ENCODE peak calls at places on chromosomes 7 and 10, in four cellular contexts. Q is HepG2, I is HCT116, M is K562. W is an unnamed sample.

GRCh38 chr10:77582710-77583115 is 54.9 kb downstream of the KCNMA1 start:
- DNase-seq in Q (no peak), I (no peak), M (peak), W (peak)

GRCh38 chr7:150941983-150942590 is 36.0 kb downstream of the KCNH2 start:
- DNase-seq in Q (no peak), I (no peak), M (no peak), W (no peak)

GRCh38 chr10:62437696-62438095 is 63.5 kb downstream of the ZNF365 start:
- DNase-seq in Q (peak), I (peak), M (peak), W (peak)

GRCh38 chr10:79562135-79562756 is 2.0 kb upstream of the SFTPA2 start:
- DNase-seq in Q (peak), I (peak), M (peak), W (peak)

GRCh38 chr7:139776486-139777303 is 1.1 kb downstream of the HIPK2 start:
- DNase-seq in Q (peak), I (no peak), M (peak), W (peak)

GRCh38 chr7:895451-896052 is 19.2 kb downstream of the GET4 start:
- DNase-seq in Q (no peak), I (no peak), M (no peak), W (no peak)

GRCh38 chr10:116472874-116473273 is 45.2 kb downstream of the PNLIPRP3 start:
- DNase-seq in Q (no peak), I (no peak), M (no peak), W (no peak)

GRCh38 chr7:2811476-2812118 is 32.5 kb downstream of the GNA12 start:
- DNase-seq in Q (peak), I (no peak), M (no peak), W (no peak)

GRCh38 chr10:22752272-22752671 is 37.9 kb upstream of the PIP4K2A start:
- DNase-seq in Q (no peak), I (no peak), M (no peak), W (no peak)

GRCh38 chr7:77544523-77544922 is 7.4 kb downstream of the PTPN12 start:
- DNase-seq in Q (no peak), I (no peak), M (no peak), W (no peak)

GRCh38 chr7:135645296-135645904 is 16.9 kb upstream of the STMP1 start:
- DNase-seq in Q (peak), I (peak), M (peak), W (no peak)

GRCh38 chr7:37320840-37321468 is 127.7 kb downstream of the ELMO1 start:
- DNase-seq in Q (no peak), I (no peak), M (no peak), W (no peak)

GRCh38 chr7:16397497-16398210 is 23.7 kb downstream of the CRPPA start:
- DNase-seq in Q (no peak), I (no peak), M (no peak), W (no peak)

GRCh38 chr7:103710247-103710646 is 264.2 kb upstream of the SLC26A5 start:
- DNase-seq in Q (no peak), I (no peak), M (no peak), W (no peak)

GRCh38 chr7:157691521-157692155 is 354.8 kb downstream of the DNAJB6 start:
- DNase-seq in Q (no peak), I (no peak), M (no peak), W (no peak)

GRCh38 chr10:51010977-51011376 is 63.3 kb upstream of the PRKG1 start:
- DNase-seq in Q (peak), I (peak), M (peak), W (peak)

GRCh38 chr7:22238354-22239311 is 118.3 kb downstream of the RAPGEF5 start:
- DNase-seq in Q (no peak), I (no peak), M (no peak), W (no peak)

GRCh38 chr7:110839866-110840265 is 251.1 kb upstream of the LRRN3 start:
- DNase-seq in Q (peak), I (no peak), M (peak), W (peak)

GRCh38 chr10:44982114-44982460 is 3.5 kb upstream of the DEPP1 start:
- DNase-seq in Q (no peak), I (no peak), M (no peak), W (no peak)

GRCh38 chr7:129969881-129970446 is 17.2 kb upstream of the UBE2H start:
- DNase-seq in Q (no peak), I (peak), M (peak), W (peak)

GRCh38 chr10:71265201-71265575 is 52.8 kb downstream of the UNC5B start:
- DNase-seq in Q (no peak), I (no peak), M (no peak), W (no peak)

GRCh38 chr10:128993443-128993842 is 473.6 kb upstream of the MGMT start:
- DNase-seq in Q (no peak), I (no peak), M (no peak), W (no peak)

GRCh38 chr7:16034866-16035265 is 348.4 kb upstream of the MEOX2 start:
- DNase-seq in Q (no peak), I (no peak), M (no peak), W (peak)

GRCh38 chr7:28573751-28574295 is 161.5 kb downstream of the CREB5 start:
- DNase-seq in Q (no peak), I (no peak), M (no peak), W (no peak)

GRCh38 chr7:139741813-139742344 is 35.9 kb downstream of the HIPK2 start:
- DNase-seq in Q (no peak), I (no peak), M (no peak), W (no peak)

GRCh38 chr10:122163182-122164027 is 107.7 kb upstream of the BTBD16 start:
- DNase-seq in Q (no peak), I (no peak), M (no peak), W (no peak)

GRCh38 chr7:132836746-132837145 is 245.1 kb downstream of the CHCHD3 start:
- DNase-seq in Q (no peak), I (no peak), M (peak), W (no peak)

GRCh38 chr7:154903083-154903731 is 99.7 kb downstream of the PAXIP1 start:
- DNase-seq in Q (peak), I (no peak), M (no peak), W (no peak)

GRCh38 chr7:51062222-51062987 is 254.2 kb downstream of the COBL start:
- DNase-seq in Q (no peak), I (no peak), M (no peak), W (no peak)

DNA sequence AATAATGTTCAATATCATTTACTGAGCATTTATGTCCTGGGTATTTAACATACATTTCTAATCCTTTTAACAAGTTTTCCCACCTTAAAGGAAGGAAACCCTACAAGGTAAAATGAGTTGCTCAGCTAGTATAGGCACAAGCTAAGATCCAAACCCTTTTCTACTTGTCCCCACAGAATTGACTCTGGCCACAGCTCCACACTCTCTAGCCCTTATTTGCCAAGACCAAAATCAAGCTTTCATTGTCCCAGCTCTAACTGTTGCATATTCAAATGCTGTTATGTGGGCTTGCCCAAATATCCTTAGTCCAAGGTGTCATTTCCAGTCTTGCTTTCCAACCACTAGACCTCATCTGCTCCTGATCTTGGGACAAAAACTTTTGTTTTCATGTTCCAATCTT is 31.3 kb upstream of the LSM8 start:
- DNase-seq in Q (no peak), I (no peak), M (no peak), W (no peak)
- TF ChIP-seq JUND in Q (no peak), I (no peak), M (no peak), W (no peak)

GRCh38 chr10:48464121-48464870 is 140.6 kb downstream of the ARHGAP22 start:
- DNase-seq in Q (no peak), I (no peak), M (no peak), W (no peak)
- TF ChIP-seq JUND in Q (no peak), I (no peak), M (no peak), W (no peak)

GRCh38 chr10:87844837-87845623 is 18.3 kb downstream of the KLLN start:
- DNase-seq in Q (peak), I (no peak), M (no peak), W (no peak)

GRCh38 chr10:87842776-87843497 is 20.4 kb downstream of the KLLN start:
- DNase-seq in Q (peak), I (no peak), M (no peak), W (no peak)

GRCh38 chr10:87843714-87844113 is 19.6 kb downstream of the KLLN start:
- DNase-seq in Q (no peak), I (no peak), M (no peak), W (no peak)

GRCh38 chr10:87847550-87847949 is 15.8 kb downstream of the KLLN start:
- DNase-seq in Q (no peak), I (no peak), M (no peak), W (no peak)

DNA sequence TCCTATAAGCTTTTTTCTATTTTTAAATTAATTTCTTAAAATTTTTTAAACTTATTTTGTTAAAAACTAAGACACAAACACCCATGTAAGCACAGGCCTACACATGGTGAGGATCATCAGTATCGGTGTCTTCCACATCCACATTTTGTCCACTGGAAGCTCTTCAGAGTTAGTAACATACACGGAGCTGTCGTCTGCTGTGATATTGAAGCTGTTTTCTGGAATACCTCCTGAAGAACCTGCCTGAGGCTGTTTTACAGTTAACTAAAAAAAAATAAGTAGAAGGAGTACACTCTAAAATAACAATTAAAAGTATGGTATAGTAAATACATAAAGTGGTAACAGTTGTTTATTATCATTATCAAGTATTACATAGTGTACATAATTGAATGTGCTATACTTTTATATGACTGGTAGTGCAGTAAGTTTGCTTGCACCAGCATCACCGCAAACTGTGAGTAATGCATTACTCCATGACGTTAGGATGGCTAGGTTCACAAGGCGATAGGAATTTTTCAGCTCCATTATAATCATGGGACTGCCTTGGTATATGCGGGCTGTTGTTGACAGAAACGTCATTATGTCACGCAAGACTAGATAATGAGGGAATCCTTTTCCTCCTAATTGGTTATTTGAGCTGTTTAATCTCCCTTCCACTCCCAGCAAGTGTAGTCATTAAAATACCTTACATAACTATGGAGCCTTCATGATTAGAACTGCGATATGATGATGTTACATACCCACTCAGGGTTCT is 17.5 kb downstream of the KLLN start:
- DNase-seq in Q (no peak), I (peak), M (no peak), W (peak)
- TF ChIP-seq JUND in Q (no peak), I (peak), M (no peak), W (no peak)

GRCh38 chr10:63699785-63700184 is 178.6 kb downstream of the REEP3 start:
- DNase-seq in Q (no peak), I (no peak), M (no peak), W (no peak)
- TF ChIP-seq JUND in Q (no peak), I (no peak), M (no peak), W (no peak)